ENCODE peak calls at places on chromosomes 11 and 22, in eight cellular contexts. U, M, H, J, N, X, D and O are unnamed samples.

GRCh38 chr11:61609000-61609969 is 28.4 kb upstream of the SYT7 start:
- DNase-seq in U (peak; percentile 86), M (no peak), H (no peak), J (no peak), N (no peak), X (no peak), D (no peak), O (no peak)

GRCh38 chr11:1570531-1570895 is 1.6 kb downstream of the DUSP8 start:
- DNase-seq in U (peak; percentile 19), M (peak; percentile 18), H (no peak), J (no peak), N (no peak), X (no peak), D (no peak), O (no peak)

GRCh38 chr11:15761235-15761634 is 595.1 kb downstream of the SOX6 start:
- DNase-seq in U (peak; percentile 32), M (no peak), H (no peak), J (no peak), N (no peak), X (no peak), D (no peak), O (no peak)

GRCh38 chr11:62193954-62194353 is 3.9 kb downstream of the SCGB1D1 start:
- DNase-seq in U (no peak), M (no peak), H (no peak), J (no peak), N (peak; percentile 65), X (no peak), D (no peak), O (no peak)

GRCh38 chr11:109423114-109423859 is 1.3 kb downstream of the C11orf87 start:
- DNase-seq in U (no peak), M (no peak), H (no peak), J (no peak), N (peak; percentile 61), X (peak; percentile 49), D (peak; percentile 62), O (no peak)

GRCh38 chr22:39718921-39719320 is 148.4 kb downstream of the CACNA1I start:
- DNase-seq in U (no peak), M (no peak), H (no peak), J (no peak), N (no peak), X (no peak), D (peak; percentile 33), O (no peak)

GRCh38 chr11:69950120-69950519 is 128.0 kb upstream of the ANO1 start:
- DNase-seq in U (peak; percentile 50), M (no peak), H (no peak), J (no peak), N (peak; percentile 95), X (no peak), D (no peak), O (no peak)

GRCh38 chr11:66973956-66974585 is 1.0 kb upstream of the C11orf86 start:
- DNase-seq in U (no peak), M (no peak), H (no peak), J (no peak), N (no peak), X (no peak), D (no peak), O (no peak)

GRCh38 chr22:25702046-25702445 is 39.9 kb upstream of the MYO18B start:
- DNase-seq in U (no peak), M (no peak), H (no peak), J (no peak), N (no peak), X (peak; percentile 19), D (no peak), O (no peak)

GRCh38 chr11:96567667-96568066 is 177.9 kb downstream of the JRKL start:
- DNase-seq in U (no peak), M (no peak), H (no peak), J (no peak), N (no peak), X (no peak), D (no peak), O (no peak)

GRCh38 chr11:65588199-65589054 is 7.2 kb downstream of the KCNK7 start:
- DNase-seq in U (peak; percentile 62), M (no peak), H (no peak), J (peak; percentile 82), N (no peak), X (peak; percentile 29), D (peak; percentile 79), O (no peak)

GRCh38 chr22:20530368-20531153 is 23.2 kb downstream of the MED15 start:
- DNase-seq in U (no peak), M (no peak), H (peak; percentile 90), J (no peak), N (no peak), X (peak; percentile 91), D (no peak), O (no peak)

GRCh38 chr11:57476223-57476882 is 16.0 kb downstream of the RTN4RL2 start:
- DNase-seq in U (peak; percentile 68), M (peak; percentile 60), H (no peak), J (no peak), N (peak; percentile 74), X (no peak), D (peak; percentile 83), O (no peak)

GRCh38 chr11:46489668-46490560 is 98.3 kb upstream of the CHRM4 start:
- DNase-seq in U (peak; percentile 40), M (no peak), H (no peak), J (peak; percentile 32), N (no peak), X (peak; percentile 48), D (no peak), O (no peak)

DNA sequence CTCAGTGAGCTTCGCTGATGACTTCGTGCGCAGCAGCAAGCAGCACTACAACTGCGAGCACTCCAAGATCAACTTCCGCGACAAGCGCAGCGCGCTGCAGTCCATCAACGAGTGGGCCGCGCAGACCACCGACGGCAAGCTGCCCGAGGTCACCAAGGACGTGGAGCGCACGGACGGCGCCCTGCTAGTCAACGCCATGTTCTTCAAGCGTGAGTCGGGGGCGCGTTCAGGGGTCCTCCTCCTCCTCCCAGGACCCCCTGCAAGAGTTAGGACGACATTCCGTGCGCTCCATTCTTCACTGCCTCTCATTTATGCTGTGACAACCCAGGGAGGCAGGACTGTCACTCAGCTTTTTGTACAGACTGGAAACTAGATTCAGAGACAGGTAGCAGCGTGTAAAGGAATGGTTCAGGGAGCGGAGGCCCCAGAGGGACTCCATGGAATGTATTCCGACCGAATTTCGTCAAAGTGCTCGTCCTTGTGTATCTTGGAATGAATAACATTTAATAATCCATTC is 4.8 kb downstream of the SERPINH1 start:
- DNase-seq in U (no peak), M (no peak), H (no peak), J (no peak), N (no peak), X (no peak), D (no peak), O (no peak)
- H3K4me1 ChIP-seq in U (peaks cover 14% of the 10 kb centered on the region), M (peaks cover 11% of the 10 kb centered on the region), H (peaks cover 31% of the 10 kb centered on the region), J (peaks cover 35% of the 10 kb centered on the region), N (peaks cover 18% of the 10 kb centered on the region), X (peaks cover 24% of the 10 kb centered on the region), D (peaks cover 55% of the 10 kb centered on the region), O (peaks cover 31% of the 10 kb centered on the region)

GRCh38 chr11:12755510-12755909 is 81.3 kb downstream of the TEAD1 start:
- DNase-seq in U (no peak), M (no peak), H (no peak), J (no peak), N (no peak), X (no peak), D (no peak), O (no peak)

GRCh38 chr11:12756867-12757266 is 82.6 kb downstream of the TEAD1 start:
- DNase-seq in U (no peak), M (no peak), H (no peak), J (no peak), N (no peak), X (no peak), D (no peak), O (no peak)

GRCh38 chr11:12754582-12755250 is 80.5 kb downstream of the TEAD1 start:
- DNase-seq in U (no peak), M (no peak), H (no peak), J (no peak), N (no peak), X (no peak), D (no peak), O (no peak)

GRCh38 chr11:12756101-12756500 is 81.9 kb downstream of the TEAD1 start:
- DNase-seq in U (no peak), M (no peak), H (no peak), J (no peak), N (no peak), X (no peak), D (no peak), O (no peak)

DNA sequence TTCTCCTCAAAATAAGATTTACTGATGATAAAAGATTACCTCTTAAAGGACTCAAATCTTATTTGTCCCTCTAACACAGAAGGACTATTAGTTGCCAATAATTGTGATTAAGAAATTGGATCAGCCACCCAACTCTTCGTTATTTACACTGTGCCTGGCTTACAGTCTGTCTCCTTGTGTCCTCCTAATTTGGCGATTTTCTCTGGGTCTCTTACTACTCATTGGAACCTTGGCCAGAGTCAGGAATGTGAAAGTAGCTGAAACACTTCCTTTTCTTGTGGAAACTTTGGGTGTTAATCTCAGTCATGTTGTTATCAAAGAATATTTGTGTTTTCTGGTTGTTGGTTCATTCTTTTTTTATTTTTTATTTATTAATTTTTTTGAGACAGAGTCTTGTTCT is 83.2 kb downstream of the TEAD1 start:
- DNase-seq in U (no peak), M (no peak), H (no peak), J (no peak), N (no peak), X (no peak), D (no peak), O (no peak)
- H3K4me1 ChIP-seq in U (no peaks in the 10 kb centered on the region), M (no peaks in the 10 kb centered on the region), H (peaks cover 44% of the 10 kb centered on the region), J (no peaks in the 10 kb centered on the region), N (no peaks in the 10 kb centered on the region), X (peaks cover 11% of the 10 kb centered on the region), D (peaks cover 8% of the 10 kb centered on the region), O (no peaks in the 10 kb centered on the region)

GRCh38 chr22:48939441-48940265 is 888.0 kb downstream of the BRD1 start:
- DNase-seq in U (peak; percentile 10), M (no peak), H (no peak), J (no peak), N (peak; percentile 35), X (no peak), D (peak; percentile 28), O (no peak)
- H3K4me1 ChIP-seq in U (no peaks in the 10 kb centered on the region), M (no peaks in the 10 kb centered on the region), H (no peaks in the 10 kb centered on the region), J (no peaks in the 10 kb centered on the region), N (no peaks in the 10 kb centered on the region), X (no peaks in the 10 kb centered on the region), D (no peaks in the 10 kb centered on the region), O (peaks cover 7% of the 10 kb centered on the region)

GRCh38 chr11:206002-206384 is 1.2 kb downstream of the BET1L start:
- DNase-seq in U (peak; percentile 24), M (no peak), H (no peak), J (no peak), N (no peak), X (no peak), D (peak; percentile 46), O (no peak)
- H3K4me1 ChIP-seq in U (peaks cover 21% of the 10 kb centered on the region), M (peaks cover 26% of the 10 kb centered on the region), H (peaks cover 24% of the 10 kb centered on the region), J (peaks cover 65% of the 10 kb centered on the region), N (peaks cover 4% of the 10 kb centered on the region), X (peaks cover 22% of the 10 kb centered on the region), D (peaks cover 35% of the 10 kb centered on the region), O (peaks cover 29% of the 10 kb centered on the region)